ENCODE peak calls at places on chromosomes 4 and X, in nine cellular contexts. One of them, this sample, is unnamed. For H3K4me1, the result is how much of the 10 kb centered on the place peaks cover.

GRCh38 chr4:3676907-3677495 is 89.2 kb upstream of the ADRA2C start:
- DNase-seq in heart left ventricle: peak
- DNase-seq in IMR-90: no peak
- DNase-seq in ovary: peak
- DNase-seq in breast epithelium: no peak
- DNase-seq in right lobe of liver: no peak
- DNase-seq in A549: no peak
- DNase-seq in transverse colon: no peak
- DNase-seq in sigmoid colon: peak
- DNase-seq in this sample: no peak

GRCh38 chr4:42655921-42656735 is 777 bp downstream of the ATP8A1 start:
- DNase-seq in ovary: no peak
- DNase-seq in right lobe of liver: peak
- DNase-seq in sigmoid colon: peak
- DNase-seq in IMR-90: no peak
- DNase-seq in A549: peak
- DNase-seq in breast epithelium: peak
- DNase-seq in transverse colon: peak
- DNase-seq in heart left ventricle: peak
- DNase-seq in this sample: peak

GRCh38 chr4:177005801-177006230 is 213.1 kb upstream of the VEGFC start:
- DNase-seq in IMR-90: peak
- DNase-seq in transverse colon: no peak
- DNase-seq in A549: no peak
- DNase-seq in sigmoid colon: no peak
- DNase-seq in heart left ventricle: no peak
- DNase-seq in right lobe of liver: no peak
- DNase-seq in ovary: no peak
- DNase-seq in breast epithelium: no peak
- DNase-seq in this sample: no peak

GRCh38 chr4:185504098-185505047 is 30.9 kb downstream of the PDLIM3 start:
- DNase-seq in heart left ventricle: peak
- DNase-seq in A549: no peak
- DNase-seq in breast epithelium: no peak
- DNase-seq in ovary: peak
- DNase-seq in IMR-90: peak
- DNase-seq in sigmoid colon: peak
- DNase-seq in transverse colon: peak
- DNase-seq in right lobe of liver: peak
- DNase-seq in this sample: peak

GRCh38 chr4:38141808-38142500 is 181.8 kb downstream of the PTTG2 start:
- DNase-seq in breast epithelium: no peak
- DNase-seq in heart left ventricle: no peak
- DNase-seq in transverse colon: no peak
- DNase-seq in ovary: no peak
- DNase-seq in right lobe of liver: no peak
- DNase-seq in sigmoid colon: no peak
- DNase-seq in A549: no peak
- DNase-seq in IMR-90: peak
- DNase-seq in this sample: no peak

GRCh38 chr4:145299380-145300076 is 119.1 kb upstream of the OTUD4 start:
- DNase-seq in transverse colon: no peak
- DNase-seq in breast epithelium: no peak
- DNase-seq in heart left ventricle: no peak
- DNase-seq in A549: no peak
- DNase-seq in sigmoid colon: no peak
- DNase-seq in IMR-90: peak
- DNase-seq in right lobe of liver: no peak
- DNase-seq in ovary: no peak
- DNase-seq in this sample: no peak

GRCh38 chr4:116180056-116180690 is 905.2 kb downstream of the TRAM1L1 start:
- DNase-seq in A549: peak
- DNase-seq in heart left ventricle: no peak
- DNase-seq in sigmoid colon: no peak
- DNase-seq in right lobe of liver: no peak
- DNase-seq in ovary: no peak
- DNase-seq in breast epithelium: no peak
- DNase-seq in transverse colon: no peak
- DNase-seq in IMR-90: no peak
- DNase-seq in this sample: no peak

GRCh38 chr4:24569662-24570061 is 14.7 kb downstream of the DHX15 start:
- DNase-seq in sigmoid colon: no peak
- DNase-seq in IMR-90: no peak
- DNase-seq in ovary: no peak
- DNase-seq in breast epithelium: no peak
- DNase-seq in transverse colon: no peak
- DNase-seq in right lobe of liver: no peak
- DNase-seq in A549: no peak
- DNase-seq in heart left ventricle: no peak
- DNase-seq in this sample: no peak

GRCh38 chr4:118389731-118390520 is 37.1 kb upstream of the PRSS12 start:
- DNase-seq in IMR-90: peak
- DNase-seq in breast epithelium: no peak
- DNase-seq in transverse colon: no peak
- DNase-seq in ovary: no peak
- DNase-seq in heart left ventricle: no peak
- DNase-seq in sigmoid colon: no peak
- DNase-seq in A549: no peak
- DNase-seq in right lobe of liver: no peak
- DNase-seq in this sample: no peak

GRCh38 chrX:15579778-15580747 is 20.7 kb downstream of the ACE2 start:
- DNase-seq in heart left ventricle: peak
- DNase-seq in A549: no peak
- DNase-seq in sigmoid colon: no peak
- DNase-seq in breast epithelium: no peak
- DNase-seq in right lobe of liver: no peak
- DNase-seq in transverse colon: no peak
- DNase-seq in ovary: peak
- DNase-seq in IMR-90: peak
- DNase-seq in this sample: no peak

GRCh38 chr4:36269533-36269932 is 11.9 kb upstream of the DTHD1 start:
- DNase-seq in right lobe of liver: no peak
- DNase-seq in A549: no peak
- DNase-seq in sigmoid colon: no peak
- DNase-seq in breast epithelium: no peak
- DNase-seq in heart left ventricle: no peak
- DNase-seq in IMR-90: no peak
- DNase-seq in ovary: no peak
- DNase-seq in transverse colon: no peak
- DNase-seq in this sample: no peak

GRCh38 chr4:120156115-120156718 is 89.6 kb upstream of the MAD2L1 start:
- DNase-seq in sigmoid colon: no peak
- DNase-seq in ovary: no peak
- DNase-seq in A549: peak
- DNase-seq in breast epithelium: no peak
- DNase-seq in right lobe of liver: no peak
- DNase-seq in heart left ventricle: no peak
- DNase-seq in IMR-90: peak
- DNase-seq in transverse colon: no peak
- DNase-seq in this sample: peak

GRCh38 chrX:20527458-20528099 is 260.9 kb upstream of the RPS6KA3 start:
- DNase-seq in right lobe of liver: no peak
- DNase-seq in IMR-90: peak
- DNase-seq in heart left ventricle: no peak
- DNase-seq in breast epithelium: no peak
- DNase-seq in sigmoid colon: no peak
- DNase-seq in A549: peak
- DNase-seq in ovary: peak
- DNase-seq in transverse colon: no peak
- DNase-seq in this sample: no peak

GRCh38 chr4:173399016-173399415 is at the start of gene SCRG1:
- DNase-seq in breast epithelium: no peak
- DNase-seq in right lobe of liver: no peak
- DNase-seq in heart left ventricle: no peak
- DNase-seq in IMR-90: peak
- DNase-seq in A549: no peak
- DNase-seq in transverse colon: no peak
- DNase-seq in sigmoid colon: peak
- DNase-seq in ovary: no peak
- DNase-seq in this sample: peak

GRCh38 chr4:137980641-137981040 is 261.5 kb downstream of the SLC7A11 start:
- DNase-seq in A549: no peak
- DNase-seq in breast epithelium: no peak
- DNase-seq in sigmoid colon: no peak
- DNase-seq in transverse colon: no peak
- DNase-seq in heart left ventricle: no peak
- DNase-seq in IMR-90: no peak
- DNase-seq in ovary: no peak
- DNase-seq in right lobe of liver: no peak
- DNase-seq in this sample: no peak

GRCh38 chr4:137981277-137981676 is 260.9 kb downstream of the SLC7A11 start:
- DNase-seq in A549: no peak
- DNase-seq in IMR-90: peak
- DNase-seq in heart left ventricle: no peak
- DNase-seq in breast epithelium: no peak
- DNase-seq in ovary: no peak
- DNase-seq in right lobe of liver: no peak
- DNase-seq in sigmoid colon: no peak
- DNase-seq in transverse colon: no peak
- DNase-seq in this sample: no peak
- TF ChIP-seq CTCF in A549: no peak
- TF ChIP-seq CTCF in IMR-90: peak
- TF ChIP-seq CTCF in heart left ventricle: no peak
- TF ChIP-seq CTCF in breast epithelium: no peak
- TF ChIP-seq CTCF in ovary: no peak
- TF ChIP-seq CTCF in right lobe of liver: no peak
- TF ChIP-seq CTCF in sigmoid colon: no peak
- TF ChIP-seq CTCF in transverse colon: no peak
- TF ChIP-seq CTCF in this sample: no peak

GRCh38 chr4:31088600-31089230 is 368.5 kb downstream of the PCDH7 start:
- DNase-seq in right lobe of liver: no peak
- DNase-seq in IMR-90: peak
- DNase-seq in transverse colon: no peak
- DNase-seq in A549: no peak
- DNase-seq in ovary: no peak
- DNase-seq in breast epithelium: no peak
- DNase-seq in sigmoid colon: no peak
- DNase-seq in heart left ventricle: no peak
- DNase-seq in this sample: no peak
- H3K4me1 ChIP-seq in right lobe of liver: under half
- H3K4me1 ChIP-seq in IMR-90: under half
- H3K4me1 ChIP-seq in transverse colon: under half
- H3K4me1 ChIP-seq in A549: under half
- H3K4me1 ChIP-seq in ovary: under half
- H3K4me1 ChIP-seq in breast epithelium: under half
- H3K4me1 ChIP-seq in sigmoid colon: half or more
- H3K4me1 ChIP-seq in heart left ventricle: under half
- H3K4me1 ChIP-seq in this sample: under half

GRCh38 chr4:6492861-6493667 is 20.6 kb upstream of the PPP2R2C start:
- DNase-seq in ovary: no peak
- DNase-seq in A549: no peak
- DNase-seq in sigmoid colon: no peak
- DNase-seq in transverse colon: no peak
- DNase-seq in breast epithelium: peak
- DNase-seq in heart left ventricle: no peak
- DNase-seq in IMR-90: no peak
- DNase-seq in right lobe of liver: no peak
- DNase-seq in this sample: no peak

GRCh38 chr4:6489962-6490361 is 17.5 kb upstream of the PPP2R2C start:
- DNase-seq in breast epithelium: peak
- DNase-seq in right lobe of liver: no peak
- DNase-seq in transverse colon: no peak
- DNase-seq in heart left ventricle: no peak
- DNase-seq in sigmoid colon: no peak
- DNase-seq in ovary: no peak
- DNase-seq in IMR-90: no peak
- DNase-seq in A549: no peak
- DNase-seq in this sample: no peak

GRCh38 chr4:6493668-6494304 is 21.4 kb upstream of the PPP2R2C start:
- DNase-seq in ovary: no peak
- DNase-seq in IMR-90: peak
- DNase-seq in right lobe of liver: no peak
- DNase-seq in heart left ventricle: no peak
- DNase-seq in transverse colon: no peak
- DNase-seq in sigmoid colon: no peak
- DNase-seq in breast epithelium: peak
- DNase-seq in A549: no peak
- DNase-seq in this sample: no peak

GRCh38 chr4:6491235-6491634 is 18.8 kb upstream of the PPP2R2C start:
- DNase-seq in A549: no peak
- DNase-seq in right lobe of liver: no peak
- DNase-seq in transverse colon: no peak
- DNase-seq in sigmoid colon: no peak
- DNase-seq in heart left ventricle: no peak
- DNase-seq in breast epithelium: peak
- DNase-seq in IMR-90: no peak
- DNase-seq in ovary: no peak
- DNase-seq in this sample: no peak

GRCh38 chr4:6492027-6492590 is 19.7 kb upstream of the PPP2R2C start:
- DNase-seq in sigmoid colon: no peak
- DNase-seq in ovary: no peak
- DNase-seq in IMR-90: no peak
- DNase-seq in heart left ventricle: no peak
- DNase-seq in breast epithelium: peak
- DNase-seq in right lobe of liver: no peak
- DNase-seq in transverse colon: no peak
- DNase-seq in A549: no peak
- DNase-seq in this sample: no peak
- TF ChIP-seq POLR2A in sigmoid colon: no peak
- TF ChIP-seq POLR2A in ovary: no peak
- TF ChIP-seq POLR2A in IMR-90: no peak
- TF ChIP-seq POLR2A in heart left ventricle: no peak
- TF ChIP-seq POLR2A in breast epithelium: no peak
- TF ChIP-seq POLR2A in right lobe of liver: no peak
- TF ChIP-seq POLR2A in transverse colon: no peak
- TF ChIP-seq POLR2A in A549: no peak
- TF ChIP-seq POLR2A in this sample: no peak

GRCh38 chr4:85489273-85489672 is 14.3 kb downstream of the ARHGAP24 start:
- DNase-seq in ovary: no peak
- DNase-seq in A549: peak
- DNase-seq in IMR-90: peak
- DNase-seq in breast epithelium: no peak
- DNase-seq in transverse colon: no peak
- DNase-seq in right lobe of liver: no peak
- DNase-seq in sigmoid colon: no peak
- DNase-seq in heart left ventricle: peak
- DNase-seq in this sample: peak

GRCh38 chr4:85488416-85488815 is 13.5 kb downstream of the ARHGAP24 start:
- DNase-seq in IMR-90: no peak
- DNase-seq in ovary: no peak
- DNase-seq in heart left ventricle: no peak
- DNase-seq in breast epithelium: no peak
- DNase-seq in right lobe of liver: no peak
- DNase-seq in A549: no peak
- DNase-seq in transverse colon: no peak
- DNase-seq in sigmoid colon: no peak
- DNase-seq in this sample: no peak

GRCh38 chr4:85496146-85496849 is 21.3 kb downstream of the ARHGAP24 start:
- DNase-seq in heart left ventricle: no peak
- DNase-seq in sigmoid colon: no peak
- DNase-seq in right lobe of liver: no peak
- DNase-seq in transverse colon: no peak
- DNase-seq in IMR-90: no peak
- DNase-seq in A549: no peak
- DNase-seq in breast epithelium: no peak
- DNase-seq in ovary: no peak
- DNase-seq in this sample: no peak

GRCh38 chr4:85495621-85496020 is 20.7 kb downstream of the ARHGAP24 start:
- DNase-seq in sigmoid colon: no peak
- DNase-seq in ovary: no peak
- DNase-seq in IMR-90: no peak
- DNase-seq in A549: no peak
- DNase-seq in transverse colon: no peak
- DNase-seq in heart left ventricle: no peak
- DNase-seq in right lobe of liver: no peak
- DNase-seq in breast epithelium: no peak
- DNase-seq in this sample: no peak

GRCh38 chr4:85491527-85491926 is 16.6 kb downstream of the ARHGAP24 start:
- DNase-seq in IMR-90: no peak
- DNase-seq in sigmoid colon: no peak
- DNase-seq in right lobe of liver: no peak
- DNase-seq in heart left ventricle: no peak
- DNase-seq in ovary: no peak
- DNase-seq in breast epithelium: no peak
- DNase-seq in transverse colon: no peak
- DNase-seq in A549: no peak
- DNase-seq in this sample: no peak
- TF ChIP-seq CTCF in IMR-90: no peak
- TF ChIP-seq CTCF in sigmoid colon: no peak
- TF ChIP-seq CTCF in right lobe of liver: no peak
- TF ChIP-seq CTCF in heart left ventricle: no peak
- TF ChIP-seq CTCF in ovary: no peak
- TF ChIP-seq CTCF in breast epithelium: no peak
- TF ChIP-seq CTCF in transverse colon: no peak
- TF ChIP-seq CTCF in A549: no peak
- TF ChIP-seq CTCF in this sample: no peak

This sample was measured in uterus.